ENCODE peak calls at places on chromosomes 4 and X, in nine cellular contexts. W, P, J, A, Y, O, S, U and M are unnamed samples.

GRCh38 chrX:11998944-11999343 is 139.3 kb upstream of the FRMPD4 start:
- DNase-seq in W (no peak), P (no peak), J (no peak), A (no peak), Y (no peak), O (no peak), S (no peak), U (no peak), M (no peak)

GRCh38 chrX:102339312-102340298 is 92.6 kb downstream of the NXF2 start:
- DNase-seq in W (no peak), P (peak; percentile 49), J (no peak), A (no peak), Y (no peak), O (no peak), S (no peak), U (no peak), M (no peak)

GRCh38 chrX:43822015-43822414 is 60.2 kb downstream of the MAOB start:
- DNase-seq in W (no peak), P (no peak), J (no peak), A (no peak), Y (no peak), O (no peak), S (no peak), U (no peak), M (no peak)

GRCh38 chr4:127868196-127868595 is 12.5 kb upstream of the PLK4 start:
- DNase-seq in W (no peak), P (no peak), J (no peak), A (no peak), Y (no peak), O (no peak), S (peak; percentile 31), U (no peak), M (no peak)

GRCh38 chr4:10139518-10139917 is 22.9 kb upstream of the WDR1 start:
- DNase-seq in W (no peak), P (no peak), J (no peak), A (no peak), Y (no peak), O (no peak), S (no peak), U (no peak), M (no peak)

GRCh38 chr4:176981074-176981473 is 188.4 kb upstream of the VEGFC start:
- DNase-seq in W (no peak), P (no peak), J (no peak), A (no peak), Y (no peak), O (no peak), S (no peak), U (no peak), M (no peak)

GRCh38 chrX:132953358-132953757 is 5.1 kb downstream of the HS6ST2 start:
- DNase-seq in W (no peak), P (no peak), J (no peak), A (no peak), Y (no peak), O (no peak), S (no peak), U (no peak), M (no peak)

GRCh38 chr4:177047070-177047850 is 254.5 kb upstream of the VEGFC start:
- DNase-seq in W (peak; percentile 59), P (peak; percentile 67), J (no peak), A (no peak), Y (peak; percentile 10), O (peak; percentile 57), S (peak; percentile 52), U (peak; percentile 50), M (no peak)

GRCh38 chr4:144817081-144817480 is 171.1 kb downstream of the HHIP start:
- DNase-seq in W (no peak), P (no peak), J (no peak), A (no peak), Y (no peak), O (no peak), S (no peak), U (no peak), M (no peak)

GRCh38 chrX:13239272-13239671 is 80.6 kb downstream of the ATXN3L start:
- DNase-seq in W (no peak), P (no peak), J (no peak), A (no peak), Y (no peak), O (no peak), S (no peak), U (no peak), M (no peak)

GRCh38 chrX:153876112-153876491 is 9.9 kb downstream of the L1CAM start:
- DNase-seq in W (no peak), P (no peak), J (no peak), A (no peak), Y (no peak), O (no peak), S (no peak), U (peak; percentile 13), M (no peak)

GRCh38 chrX:24282381-24283121 is 31.3 kb downstream of the SUPT20HL2 start:
- DNase-seq in W (peak; percentile 11), P (peak; percentile 69), J (no peak), A (no peak), Y (no peak), O (peak; percentile 21), S (no peak), U (no peak), M (no peak)

GRCh38 chrX:9729161-9729885 is 36.3 kb downstream of the GPR143 start:
- DNase-seq in W (no peak), P (no peak), J (no peak), A (no peak), Y (no peak), O (no peak), S (no peak), U (no peak), M (no peak)

GRCh38 chrX:80489166-80489565 is 68.9 kb downstream of the TENT5D start:
- DNase-seq in W (no peak), P (no peak), J (no peak), A (no peak), Y (no peak), O (no peak), S (no peak), U (no peak), M (no peak)

GRCh38 chr4:53321151-53321987 is 44.5 kb downstream of the SCFD2 start:
- DNase-seq in W (no peak), P (no peak), J (no peak), A (peak; percentile 97), Y (no peak), O (no peak), S (peak; percentile 43), U (no peak), M (peak; percentile 77)

GRCh38 chr4:128810331-128810870 is 901 bp downstream of the JADE1 start:
- DNase-seq in W (peak; percentile 74), P (peak; percentile 72), J (peak; percentile 70), A (no peak), Y (no peak), O (peak; percentile 59), S (no peak), U (peak; percentile 42), M (no peak)

GRCh38 chrX:145502670-145503069 is 255.4 kb downstream of the SPANXN1 start:
- DNase-seq in W (no peak), P (no peak), J (no peak), A (no peak), Y (no peak), O (no peak), S (no peak), U (no peak), M (no peak)

GRCh38 chrX:115487608-115488007 is 73.4 kb upstream of the PLS3 start:
- DNase-seq in W (no peak), P (no peak), J (no peak), A (no peak), Y (no peak), O (no peak), S (no peak), U (no peak), M (no peak)
- TF ChIP-seq CTCF in W (no peak), P (no peak), J (no peak), A (no peak), Y (no peak), O (no peak), S (no peak), U (no peak), M (no peak)

DNA sequence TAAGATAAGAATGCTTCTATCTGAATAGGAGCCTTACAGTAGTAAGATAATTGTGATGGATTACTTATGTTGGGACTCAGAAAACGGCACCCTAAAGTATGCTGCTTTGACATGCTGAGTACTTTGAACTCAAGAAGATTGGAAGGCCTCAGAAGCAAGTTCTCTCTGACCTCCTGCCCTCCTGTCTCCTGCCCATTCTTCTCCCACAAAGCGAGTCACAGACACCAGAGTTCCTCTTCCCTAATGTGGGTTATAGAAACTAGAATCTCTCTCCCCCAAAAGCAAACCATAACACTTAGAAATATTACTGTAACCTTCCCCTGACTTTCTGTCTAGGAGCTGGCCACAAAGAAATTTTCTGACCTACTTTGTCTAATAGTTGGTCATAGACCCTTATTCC is 76.5 kb downstream of the DDIT4L start:
- DNase-seq in W (no peak), P (no peak), J (no peak), A (no peak), Y (no peak), O (no peak), S (no peak), U (no peak), M (no peak)
- TF ChIP-seq CTCF in W (no peak), P (no peak), J (no peak), A (no peak), Y (no peak), O (no peak), S (no peak), U (no peak), M (no peak)

GRCh38 chr4:110514889-110515479 is 39.0 kb downstream of the ENPEP start:
- DNase-seq in W (peak; percentile 68), P (no peak), J (no peak), A (no peak), Y (no peak), O (no peak), S (no peak), U (peak; percentile 21), M (no peak)

GRCh38 chr4:110516106-110516922 is 40.4 kb downstream of the ENPEP start:
- DNase-seq in W (peak; percentile 78), P (peak; percentile 87), J (peak; percentile 70), A (no peak), Y (peak; percentile 44), O (peak; percentile 90), S (peak; percentile 63), U (peak; percentile 39), M (no peak)

GRCh38 chr4:110515676-110516075 is 39.7 kb downstream of the ENPEP start:
- DNase-seq in W (peak; percentile 11), P (no peak), J (no peak), A (no peak), Y (no peak), O (no peak), S (no peak), U (no peak), M (no peak)

GRCh38 chr4:110518889-110519490 is 43.0 kb downstream of the ENPEP start:
- DNase-seq in W (peak; percentile 37), P (no peak), J (no peak), A (no peak), Y (no peak), O (peak; percentile 39), S (peak; percentile 17), U (no peak), M (no peak)
- TF ChIP-seq CTCF in W (peak; percentile 88), P (no peak), J (peak; percentile 35), A (peak; percentile 78), Y (peak; percentile 94), O (peak; percentile 69), S (peak; percentile 87), U (peak; percentile 75), M (peak; percentile 86)

DNA sequence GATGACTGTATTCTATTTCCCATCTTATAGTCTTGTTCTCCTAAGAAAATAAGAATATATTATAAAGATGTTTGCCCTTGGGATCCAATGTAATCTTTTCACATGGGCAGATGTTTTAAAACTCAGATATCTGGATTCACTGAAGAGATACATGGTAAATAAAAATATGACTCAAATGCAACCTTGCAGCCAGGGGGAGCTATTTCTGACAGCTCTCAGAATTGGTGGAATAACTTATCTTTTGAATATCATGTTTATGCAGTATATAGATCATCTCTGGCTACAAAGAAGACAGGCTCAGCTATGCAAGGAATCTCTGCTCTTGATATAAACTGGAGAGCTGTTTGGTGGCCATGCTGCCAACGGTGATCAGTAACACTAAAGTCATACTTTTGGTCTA is 274.7 kb downstream of the GLUD2 start:
- DNase-seq in W (peak; percentile 4), P (no peak), J (no peak), A (no peak), Y (no peak), O (no peak), S (peak; percentile 3), U (no peak), M (no peak)
- TF ChIP-seq CTCF in W (peak; percentile 72), P (no peak), J (no peak), A (peak; percentile 19), Y (no peak), O (peak; percentile 10), S (peak; percentile 35), U (no peak), M (peak; percentile 39)